ENCODE peak calls at places on chromosomes 16 and 17, in five cellular contexts. One of them, this sample, is unnamed.

GRCh38 chr17:74736423-74737298 is at the start of gene RAB37:
- DNase-seq in mucosa of descending colon: peak; percentile 65
- DNase-seq in ovary: no peak
- DNase-seq in prostate gland: no peak
- DNase-seq in body of pancreas: peak; percentile 70
- DNase-seq in this sample: no peak

GRCh38 chr16:3030128-3030871 is 6.4 kb downstream of the BICDL2 start:
- DNase-seq in mucosa of descending colon: peak; percentile 42
- DNase-seq in ovary: no peak
- DNase-seq in prostate gland: no peak
- DNase-seq in body of pancreas: no peak
- DNase-seq in this sample: no peak

GRCh38 chr16:3638916-3639644 is 15.4 kb upstream of the DNASE1 start:
- DNase-seq in mucosa of descending colon: no peak
- DNase-seq in ovary: no peak
- DNase-seq in prostate gland: no peak
- DNase-seq in body of pancreas: no peak
- DNase-seq in this sample: no peak

GRCh38 chr17:4948997-4949320 is 629 bp upstream of the PFN1 start:
- DNase-seq in mucosa of descending colon: peak; percentile 91
- DNase-seq in ovary: peak; percentile 82
- DNase-seq in prostate gland: peak; percentile 73
- DNase-seq in body of pancreas: peak; percentile 82
- DNase-seq in this sample: peak; percentile 45

GRCh38 chr16:35170610-35171009 is 1711.2 kb downstream of the TP53TG3F start:
- DNase-seq in mucosa of descending colon: no peak
- DNase-seq in ovary: no peak
- DNase-seq in prostate gland: no peak
- DNase-seq in body of pancreas: no peak
- DNase-seq in this sample: no peak

GRCh38 chr17:32492281-32492623 is 5.5 kb downstream of the CDK5R1 start:
- DNase-seq in mucosa of descending colon: no peak
- DNase-seq in ovary: no peak
- DNase-seq in prostate gland: no peak
- DNase-seq in body of pancreas: no peak
- DNase-seq in this sample: no peak

GRCh38 chr17:83079340-83079747 is at the start of gene METRNL:
- DNase-seq in mucosa of descending colon: peak; percentile 89
- DNase-seq in ovary: peak; percentile 78
- DNase-seq in prostate gland: peak; percentile 68
- DNase-seq in body of pancreas: peak; percentile 83
- DNase-seq in this sample: no peak

GRCh38 chr16:3036726-3037315 is at the start of gene BICDL2:
- DNase-seq in mucosa of descending colon: peak; percentile 94
- DNase-seq in ovary: no peak
- DNase-seq in prostate gland: no peak
- DNase-seq in body of pancreas: peak; percentile 87
- DNase-seq in this sample: no peak

GRCh38 chr17:64920026-64920418 is 744 bp upstream of the LRRC37A3 start:
- DNase-seq in mucosa of descending colon: no peak
- DNase-seq in ovary: no peak
- DNase-seq in prostate gland: no peak
- DNase-seq in body of pancreas: no peak
- DNase-seq in this sample: no peak

GRCh38 chr17:66737524-66737923 is 97.4 kb upstream of the CACNG5 start:
- DNase-seq in mucosa of descending colon: no peak
- DNase-seq in ovary: peak; percentile 41
- DNase-seq in prostate gland: no peak
- DNase-seq in body of pancreas: peak; percentile 43
- DNase-seq in this sample: no peak

GRCh38 chr16:50407351-50407750 is 38.6 kb upstream of the BRD7 start:
- DNase-seq in mucosa of descending colon: no peak
- DNase-seq in ovary: no peak
- DNase-seq in prostate gland: no peak
- DNase-seq in body of pancreas: no peak
- DNase-seq in this sample: no peak

GRCh38 chr17:72538921-72539352 is 418.1 kb downstream of the SOX9 start:
- DNase-seq in mucosa of descending colon: peak; percentile 57
- DNase-seq in ovary: no peak
- DNase-seq in prostate gland: no peak
- DNase-seq in body of pancreas: peak; percentile 27
- DNase-seq in this sample: no peak

GRCh38 chr16:85903576-85903975 is 4.6 kb downstream of the IRF8 start:
- DNase-seq in mucosa of descending colon: no peak
- DNase-seq in ovary: no peak
- DNase-seq in prostate gland: no peak
- DNase-seq in body of pancreas: no peak
- DNase-seq in this sample: no peak

GRCh38 chr16:27199747-27200146 is 3.6 kb upstream of the KDM8 start:
- DNase-seq in mucosa of descending colon: no peak
- DNase-seq in ovary: no peak
- DNase-seq in prostate gland: no peak
- DNase-seq in body of pancreas: no peak
- DNase-seq in this sample: no peak

GRCh38 chr16:72128701-72129100 is 35.1 kb downstream of the DHX38 start:
- DNase-seq in mucosa of descending colon: no peak
- DNase-seq in ovary: no peak
- DNase-seq in prostate gland: no peak
- DNase-seq in body of pancreas: no peak
- DNase-seq in this sample: no peak

GRCh38 chr16:11833951-11834695 is 17.2 kb downstream of the RSL1D1 start:
- DNase-seq in mucosa of descending colon: no peak
- DNase-seq in ovary: no peak
- DNase-seq in prostate gland: no peak
- DNase-seq in body of pancreas: no peak
- DNase-seq in this sample: no peak

DNA sequence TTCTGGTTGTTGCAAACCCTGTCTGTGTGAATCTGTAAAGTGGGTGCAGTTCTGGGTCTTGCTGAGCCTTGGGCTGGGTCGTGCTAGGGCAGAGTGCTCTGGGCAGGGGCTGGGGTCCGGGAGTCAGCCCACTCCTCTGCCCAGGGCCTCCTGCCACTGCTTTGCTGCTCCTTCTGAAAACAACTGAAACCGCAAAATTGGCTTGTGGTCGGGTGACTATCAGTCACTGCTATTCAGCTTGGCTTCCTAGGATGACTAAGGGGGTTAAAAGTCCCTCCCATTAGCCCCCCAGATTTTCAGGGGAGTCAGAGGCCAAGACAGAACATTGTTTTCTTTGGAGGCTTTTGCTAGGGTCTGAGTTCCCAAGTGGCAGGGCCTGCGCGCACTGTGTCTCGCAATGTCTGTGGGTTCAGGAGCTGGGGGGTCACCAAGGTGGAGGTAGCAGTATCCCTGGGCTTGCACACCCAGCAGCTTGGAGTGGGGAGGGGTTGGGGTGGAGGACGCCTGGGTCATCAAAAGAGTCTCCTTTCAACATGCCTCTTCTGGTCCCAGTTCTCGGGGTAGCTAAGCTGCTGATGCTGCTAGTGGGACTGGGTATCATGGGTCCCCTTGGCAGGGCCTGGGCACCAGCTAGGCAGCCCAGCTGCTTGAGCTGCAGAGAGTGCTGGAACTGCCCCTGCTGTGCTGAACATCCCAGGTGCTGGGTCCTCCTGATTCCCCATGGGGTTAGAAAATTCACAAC is 13.5 kb upstream of the TBX21 start:
- DNase-seq in mucosa of descending colon: no peak
- DNase-seq in ovary: no peak
- DNase-seq in prostate gland: no peak
- DNase-seq in body of pancreas: no peak
- DNase-seq in this sample: no peak
- H3K4me3 ChIP-seq in mucosa of descending colon: no peak overlapping the region
- H3K4me3 ChIP-seq in ovary: no peak overlapping the region
- H3K4me3 ChIP-seq in prostate gland: no peak overlapping the region
- H3K4me3 ChIP-seq in body of pancreas: no peak overlapping the region
- H3K4me3 ChIP-seq in this sample: no peak overlapping the region

GRCh38 chr16:73173396-73173795 is 125.5 kb upstream of the ZFHX3 start:
- DNase-seq in mucosa of descending colon: no peak
- DNase-seq in ovary: no peak
- DNase-seq in prostate gland: no peak
- DNase-seq in body of pancreas: no peak
- DNase-seq in this sample: no peak
- H3K4me3 ChIP-seq in mucosa of descending colon: no peak overlapping the region
- H3K4me3 ChIP-seq in ovary: no peak overlapping the region
- H3K4me3 ChIP-seq in prostate gland: no peak overlapping the region
- H3K4me3 ChIP-seq in body of pancreas: no peak overlapping the region
- H3K4me3 ChIP-seq in this sample: no peak overlapping the region

GRCh38 chr17:43986225-43986981 is 18.0 kb upstream of the NAGS start:
- DNase-seq in mucosa of descending colon: no peak
- DNase-seq in ovary: no peak
- DNase-seq in prostate gland: no peak
- DNase-seq in body of pancreas: no peak
- DNase-seq in this sample: no peak

GRCh38 chr17:43982171-43982570 is 22.3 kb upstream of the NAGS start:
- DNase-seq in mucosa of descending colon: no peak
- DNase-seq in ovary: no peak
- DNase-seq in prostate gland: no peak
- DNase-seq in body of pancreas: no peak
- DNase-seq in this sample: no peak

GRCh38 chr17:43983196-43983514 is 21.3 kb upstream of the NAGS start:
- DNase-seq in mucosa of descending colon: no peak
- DNase-seq in ovary: no peak
- DNase-seq in prostate gland: no peak
- DNase-seq in body of pancreas: no peak
- DNase-seq in this sample: no peak

GRCh38 chr17:43984521-43984920 is 19.9 kb upstream of the NAGS start:
- DNase-seq in mucosa of descending colon: no peak
- DNase-seq in ovary: no peak
- DNase-seq in prostate gland: no peak
- DNase-seq in body of pancreas: no peak
- DNase-seq in this sample: no peak

GRCh38 chr17:43983515-43984411 is 20.7 kb upstream of the NAGS start:
- DNase-seq in mucosa of descending colon: peak; percentile 67
- DNase-seq in ovary: no peak
- DNase-seq in prostate gland: no peak
- DNase-seq in body of pancreas: peak; percentile 55
- DNase-seq in this sample: no peak
- H3K4me3 ChIP-seq in mucosa of descending colon: no peak overlapping the region
- H3K4me3 ChIP-seq in ovary: no peak overlapping the region
- H3K4me3 ChIP-seq in prostate gland: peak overlapping the region; percentile 13
- H3K4me3 ChIP-seq in body of pancreas: no peak overlapping the region
- H3K4me3 ChIP-seq in this sample: no peak overlapping the region

GRCh38 chr17:76479515-76480048 is 12.2 kb downstream of the AANAT start:
- DNase-seq in mucosa of descending colon: no peak
- DNase-seq in ovary: no peak
- DNase-seq in prostate gland: no peak
- DNase-seq in body of pancreas: no peak
- DNase-seq in this sample: no peak

GRCh38 chr17:76478730-76479514 is 11.5 kb downstream of the AANAT start:
- DNase-seq in mucosa of descending colon: no peak
- DNase-seq in ovary: no peak
- DNase-seq in prostate gland: no peak
- DNase-seq in body of pancreas: no peak
- DNase-seq in this sample: no peak

GRCh38 chr17:76481091-76481655 is 13.8 kb downstream of the AANAT start:
- DNase-seq in mucosa of descending colon: no peak
- DNase-seq in ovary: no peak
- DNase-seq in prostate gland: no peak
- DNase-seq in body of pancreas: no peak
- DNase-seq in this sample: no peak

GRCh38 chr17:76478097-76478496 is 10.7 kb downstream of the AANAT start:
- DNase-seq in mucosa of descending colon: no peak
- DNase-seq in ovary: no peak
- DNase-seq in prostate gland: no peak
- DNase-seq in body of pancreas: no peak
- DNase-seq in this sample: no peak

GRCh38 chr17:76480676-76481075 is 13.3 kb downstream of the AANAT start:
- DNase-seq in mucosa of descending colon: no peak
- DNase-seq in ovary: peak; percentile 55
- DNase-seq in prostate gland: no peak
- DNase-seq in body of pancreas: no peak
- DNase-seq in this sample: no peak
- H3K4me3 ChIP-seq in mucosa of descending colon: no peak overlapping the region
- H3K4me3 ChIP-seq in ovary: no peak overlapping the region
- H3K4me3 ChIP-seq in prostate gland: no peak overlapping the region
- H3K4me3 ChIP-seq in body of pancreas: no peak overlapping the region
- H3K4me3 ChIP-seq in this sample: no peak overlapping the region

DNA sequence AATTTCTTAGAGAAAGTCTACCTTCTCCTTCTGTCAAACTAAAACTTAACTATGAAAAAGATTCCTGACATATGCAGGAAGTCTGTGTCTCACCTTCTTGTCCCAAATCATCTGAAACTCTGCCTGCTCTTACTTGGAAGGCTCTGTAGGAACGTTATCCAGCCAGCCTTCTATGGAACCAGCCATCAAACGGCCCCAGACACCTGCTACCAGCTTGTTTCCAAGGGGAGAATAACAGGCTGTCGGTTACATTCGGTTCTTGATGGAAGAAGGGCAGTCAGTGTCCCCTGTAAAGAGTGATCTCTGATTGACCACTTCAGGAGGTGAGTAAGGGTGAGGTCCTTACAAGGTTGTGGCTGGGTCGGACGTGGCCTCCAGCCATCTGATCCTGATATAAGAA is 1.7 kb downstream of the ADAMTS18 start:
- DNase-seq in mucosa of descending colon: no peak
- DNase-seq in ovary: no peak
- DNase-seq in prostate gland: no peak
- DNase-seq in body of pancreas: no peak
- DNase-seq in this sample: no peak
- H3K4me3 ChIP-seq in mucosa of descending colon: no peak overlapping the region
- H3K4me3 ChIP-seq in ovary: no peak overlapping the region
- H3K4me3 ChIP-seq in prostate gland: no peak overlapping the region
- H3K4me3 ChIP-seq in body of pancreas: no peak overlapping the region
- H3K4me3 ChIP-seq in this sample: no peak overlapping the region

GRCh38 chr17:69448431-69449102 is 34.1 kb downstream of the MAP2K6 start:
- DNase-seq in mucosa of descending colon: peak; percentile 83
- DNase-seq in ovary: peak; percentile 31
- DNase-seq in prostate gland: no peak
- DNase-seq in body of pancreas: peak; percentile 60
- DNase-seq in this sample: no peak
- H3K4me3 ChIP-seq in mucosa of descending colon: no peak overlapping the region
- H3K4me3 ChIP-seq in ovary: no peak overlapping the region
- H3K4me3 ChIP-seq in prostate gland: no peak overlapping the region
- H3K4me3 ChIP-seq in body of pancreas: no peak overlapping the region
- H3K4me3 ChIP-seq in this sample: no peak overlapping the region